ENCODE peak calls at places on chromosomes 7 and 10, in five cellular contexts. One of them, this sample, is unnamed.

GRCh38 chr7:6252748-6253147 is 19.7 kb downstream of the CYTH3 start:
- DNase-seq in AG04450: no peak
- DNase-seq in GM06990: no peak
- DNase-seq in BE2C: no peak
- DNase-seq in heart left ventricle: no peak
- DNase-seq in this sample: peak

GRCh38 chr10:101682172-101682825 is 12.7 kb downstream of the FBXW4 start:
- DNase-seq in AG04450: no peak
- DNase-seq in GM06990: no peak
- DNase-seq in BE2C: no peak
- DNase-seq in heart left ventricle: no peak
- DNase-seq in this sample: no peak

GRCh38 chr7:99525713-99526440 is 21.4 kb downstream of the ZKSCAN5 start:
- DNase-seq in AG04450: no peak
- DNase-seq in GM06990: no peak
- DNase-seq in BE2C: peak
- DNase-seq in heart left ventricle: no peak
- DNase-seq in this sample: no peak

GRCh38 chr10:109977382-109977806 is 30.4 kb upstream of the ADD3 start:
- DNase-seq in AG04450: no peak
- DNase-seq in GM06990: no peak
- DNase-seq in BE2C: peak
- DNase-seq in heart left ventricle: no peak
- DNase-seq in this sample: peak

GRCh38 chr7:151816562-151817314 is 60.2 kb downstream of the PRKAG2 start:
- DNase-seq in AG04450: no peak
- DNase-seq in GM06990: no peak
- DNase-seq in BE2C: no peak
- DNase-seq in heart left ventricle: no peak
- DNase-seq in this sample: no peak

GRCh38 chr10:115125505-115125904 is 32.3 kb downstream of the ATRNL1 start:
- DNase-seq in AG04450: no peak
- DNase-seq in GM06990: no peak
- DNase-seq in BE2C: no peak
- DNase-seq in heart left ventricle: no peak
- DNase-seq in this sample: no peak

GRCh38 chr10:103758294-103758681 is 97.1 kb downstream of the SH3PXD2A start:
- DNase-seq in AG04450: no peak
- DNase-seq in GM06990: no peak
- DNase-seq in BE2C: no peak
- DNase-seq in heart left ventricle: no peak
- DNase-seq in this sample: peak

GRCh38 chr10:103367379-103367781 is 396 bp upstream of the TAF5 start:
- DNase-seq in AG04450: no peak
- DNase-seq in GM06990: no peak
- DNase-seq in BE2C: no peak
- DNase-seq in heart left ventricle: no peak
- DNase-seq in this sample: peak

GRCh38 chr10:120318862-120319261 is 138.2 kb upstream of the PLPP4 start:
- DNase-seq in AG04450: no peak
- DNase-seq in GM06990: no peak
- DNase-seq in BE2C: peak
- DNase-seq in heart left ventricle: no peak
- DNase-seq in this sample: peak

GRCh38 chr7:30684351-30684750 is 2.1 kb upstream of the CRHR2 start:
- DNase-seq in AG04450: no peak
- DNase-seq in GM06990: no peak
- DNase-seq in BE2C: no peak
- DNase-seq in heart left ventricle: no peak
- DNase-seq in this sample: peak

GRCh38 chr7:30681262-30682130 is 760 bp downstream of the CRHR2 start:
- DNase-seq in AG04450: no peak
- DNase-seq in GM06990: no peak
- DNase-seq in BE2C: no peak
- DNase-seq in heart left ventricle: no peak
- DNase-seq in this sample: no peak

GRCh38 chr7:30683839-30684238 is 1.6 kb upstream of the CRHR2 start:
- DNase-seq in AG04450: no peak
- DNase-seq in GM06990: no peak
- DNase-seq in BE2C: no peak
- DNase-seq in heart left ventricle: no peak
- DNase-seq in this sample: no peak

GRCh38 chr7:30683306-30683705 is 1.1 kb upstream of the CRHR2 start:
- DNase-seq in AG04450: no peak
- DNase-seq in GM06990: no peak
- DNase-seq in BE2C: no peak
- DNase-seq in heart left ventricle: no peak
- DNase-seq in this sample: no peak

GRCh38 chr7:30682131-30683083 is at the start of gene CRHR2:
- DNase-seq in AG04450: no peak
- DNase-seq in GM06990: no peak
- DNase-seq in BE2C: peak
- DNase-seq in heart left ventricle: no peak
- DNase-seq in this sample: no peak
- H3K4me3 ChIP-seq in AG04450: peak
- H3K4me3 ChIP-seq in GM06990: no peak
- H3K4me3 ChIP-seq in BE2C: peak
- H3K4me3 ChIP-seq in heart left ventricle: peak
- H3K4me3 ChIP-seq in this sample: no peak

DNA sequence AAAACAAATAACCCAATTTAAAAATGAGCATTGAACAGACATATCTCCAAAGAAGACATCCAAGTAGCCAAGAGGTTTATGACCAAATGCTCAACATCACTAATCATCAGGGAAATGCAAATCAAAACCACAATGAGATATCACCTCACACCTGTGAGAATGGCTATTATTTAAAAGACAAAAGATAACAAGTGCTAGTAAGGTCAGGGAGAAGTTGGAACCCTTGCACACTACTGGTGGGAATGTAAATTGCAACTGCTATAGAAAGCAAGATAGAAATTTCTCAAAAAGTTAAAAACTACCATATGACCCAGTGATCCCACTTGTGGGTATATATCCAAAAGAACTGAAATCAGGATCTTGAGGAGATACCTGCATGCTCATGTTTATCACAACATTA is 49.5 kb downstream of the SGMS1 start:
- DNase-seq in AG04450: no peak
- DNase-seq in GM06990: no peak
- DNase-seq in BE2C: no peak
- DNase-seq in heart left ventricle: no peak
- DNase-seq in this sample: no peak
- TF ChIP-seq CTCF in AG04450: peak
- TF ChIP-seq CTCF in GM06990: no peak
- TF ChIP-seq CTCF in BE2C: peak
- TF ChIP-seq CTCF in heart left ventricle: no peak
- TF ChIP-seq CTCF in this sample: peak

GRCh38 chr10:76779163-76779820 is 858.3 kb downstream of the KCNMA1 start:
- DNase-seq in AG04450: no peak
- DNase-seq in GM06990: no peak
- DNase-seq in BE2C: no peak
- DNase-seq in heart left ventricle: no peak
- DNase-seq in this sample: peak

GRCh38 chr10:76784076-76784475 is 853.5 kb downstream of the KCNMA1 start:
- DNase-seq in AG04450: no peak
- DNase-seq in GM06990: no peak
- DNase-seq in BE2C: no peak
- DNase-seq in heart left ventricle: no peak
- DNase-seq in this sample: no peak

GRCh38 chr10:76774987-76775603 is 862.5 kb downstream of the KCNMA1 start:
- DNase-seq in AG04450: no peak
- DNase-seq in GM06990: no peak
- DNase-seq in BE2C: no peak
- DNase-seq in heart left ventricle: peak
- DNase-seq in this sample: no peak

GRCh38 chr10:76779821-76780281 is 857.8 kb downstream of the KCNMA1 start:
- DNase-seq in AG04450: no peak
- DNase-seq in GM06990: no peak
- DNase-seq in BE2C: no peak
- DNase-seq in heart left ventricle: no peak
- DNase-seq in this sample: no peak
- H3K4me3 ChIP-seq in AG04450: no peak
- H3K4me3 ChIP-seq in GM06990: no peak
- H3K4me3 ChIP-seq in BE2C: no peak
- H3K4me3 ChIP-seq in heart left ventricle: no peak
- H3K4me3 ChIP-seq in this sample: no peak

GRCh38 chr10:58712982-58713381 is 200.3 kb downstream of the BICC1 start:
- DNase-seq in AG04450: no peak
- DNase-seq in GM06990: no peak
- DNase-seq in BE2C: no peak
- DNase-seq in heart left ventricle: no peak
- DNase-seq in this sample: no peak
- TF ChIP-seq CTCF in AG04450: peak
- TF ChIP-seq CTCF in GM06990: no peak
- TF ChIP-seq CTCF in BE2C: peak
- TF ChIP-seq CTCF in heart left ventricle: peak
- TF ChIP-seq CTCF in this sample: peak

DNA sequence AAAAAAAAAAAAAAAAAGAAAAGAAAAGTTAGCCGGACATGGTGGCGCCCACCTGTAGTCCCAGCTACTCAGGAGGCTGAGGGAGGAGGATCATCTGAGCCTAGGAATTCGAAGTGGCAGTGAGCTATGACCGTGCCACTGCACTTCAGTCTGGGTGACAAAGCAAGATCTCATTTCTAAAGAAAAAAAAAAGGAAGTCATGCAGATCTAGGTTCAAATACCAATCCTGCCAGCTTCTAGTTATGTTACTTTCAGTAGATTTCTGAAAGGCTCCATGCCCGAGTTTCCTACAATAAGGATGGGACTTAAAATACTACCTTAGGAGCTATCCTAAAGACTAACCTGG is 4.5 kb downstream of the ZC3HAV1 start:
- DNase-seq in AG04450: no peak
- DNase-seq in GM06990: peak
- DNase-seq in BE2C: no peak
- DNase-seq in heart left ventricle: no peak
- DNase-seq in this sample: no peak
- H3K4me3 ChIP-seq in AG04450: no peak
- H3K4me3 ChIP-seq in GM06990: peak
- H3K4me3 ChIP-seq in BE2C: no peak
- H3K4me3 ChIP-seq in heart left ventricle: no peak
- H3K4me3 ChIP-seq in this sample: no peak

DNA sequence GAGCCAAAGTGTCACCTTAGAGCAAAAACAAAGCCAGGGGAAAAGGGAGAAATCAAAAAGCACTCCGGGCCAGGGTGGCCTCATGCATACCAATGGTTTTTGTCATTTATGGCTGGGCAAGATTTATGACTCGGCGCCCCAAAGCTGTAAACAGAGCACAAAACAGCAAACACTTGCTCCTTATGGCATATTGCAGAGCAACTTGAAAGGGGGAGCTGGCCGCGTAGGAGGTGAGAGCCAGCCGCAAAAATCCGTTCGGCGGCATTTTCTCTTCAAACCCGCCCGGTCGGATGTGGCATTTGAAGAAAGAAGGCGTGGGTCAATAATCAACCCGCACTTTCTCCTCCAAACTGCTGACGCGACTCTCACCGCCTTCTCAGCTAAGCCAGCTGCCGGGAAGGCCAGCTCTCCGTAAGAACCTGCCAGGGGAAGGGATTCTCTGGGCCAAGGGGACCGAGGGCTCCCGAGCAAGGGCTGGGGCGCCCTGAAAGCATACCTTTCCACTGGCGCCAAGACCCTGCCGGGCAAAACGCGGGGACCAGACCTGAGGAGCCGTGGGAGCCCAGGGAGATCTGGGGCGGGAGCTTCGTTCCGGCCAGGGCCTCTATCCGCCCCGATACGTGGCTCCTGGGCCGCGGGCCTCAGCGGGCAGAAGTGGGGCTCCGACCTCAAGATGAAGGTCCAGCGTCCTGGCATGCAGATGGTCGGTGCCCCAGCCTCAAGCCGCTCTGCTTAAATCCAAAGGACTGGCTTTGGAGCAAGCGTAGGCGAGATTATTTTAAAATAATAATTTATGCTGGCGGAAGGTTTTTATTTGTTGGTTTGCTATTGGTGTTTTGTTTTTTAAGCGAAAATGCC is 12.9 kb upstream of the HOXA2 start:
- DNase-seq in AG04450: peak
- DNase-seq in GM06990: no peak
- DNase-seq in BE2C: no peak
- DNase-seq in heart left ventricle: no peak
- DNase-seq in this sample: no peak
- TF ChIP-seq CTCF in AG04450: no peak
- TF ChIP-seq CTCF in GM06990: no peak
- TF ChIP-seq CTCF in BE2C: no peak
- TF ChIP-seq CTCF in heart left ventricle: no peak
- TF ChIP-seq CTCF in this sample: no peak

GRCh38 chr7:156618078-156618790 is 22.3 kb upstream of the RNF32 start:
- DNase-seq in AG04450: no peak
- DNase-seq in GM06990: no peak
- DNase-seq in BE2C: no peak
- DNase-seq in heart left ventricle: no peak
- DNase-seq in this sample: no peak

GRCh38 chr7:156617215-156617614 is 23.4 kb upstream of the RNF32 start:
- DNase-seq in AG04450: no peak
- DNase-seq in GM06990: no peak
- DNase-seq in BE2C: no peak
- DNase-seq in heart left ventricle: no peak
- DNase-seq in this sample: no peak

GRCh38 chr7:156618791-156619367 is 21.7 kb upstream of the RNF32 start:
- DNase-seq in AG04450: no peak
- DNase-seq in GM06990: no peak
- DNase-seq in BE2C: no peak
- DNase-seq in heart left ventricle: no peak
- DNase-seq in this sample: no peak

GRCh38 chr7:156614434-156615264 is 25.9 kb upstream of the RNF32 start:
- DNase-seq in AG04450: no peak
- DNase-seq in GM06990: no peak
- DNase-seq in BE2C: no peak
- DNase-seq in heart left ventricle: no peak
- DNase-seq in this sample: no peak

DNA sequence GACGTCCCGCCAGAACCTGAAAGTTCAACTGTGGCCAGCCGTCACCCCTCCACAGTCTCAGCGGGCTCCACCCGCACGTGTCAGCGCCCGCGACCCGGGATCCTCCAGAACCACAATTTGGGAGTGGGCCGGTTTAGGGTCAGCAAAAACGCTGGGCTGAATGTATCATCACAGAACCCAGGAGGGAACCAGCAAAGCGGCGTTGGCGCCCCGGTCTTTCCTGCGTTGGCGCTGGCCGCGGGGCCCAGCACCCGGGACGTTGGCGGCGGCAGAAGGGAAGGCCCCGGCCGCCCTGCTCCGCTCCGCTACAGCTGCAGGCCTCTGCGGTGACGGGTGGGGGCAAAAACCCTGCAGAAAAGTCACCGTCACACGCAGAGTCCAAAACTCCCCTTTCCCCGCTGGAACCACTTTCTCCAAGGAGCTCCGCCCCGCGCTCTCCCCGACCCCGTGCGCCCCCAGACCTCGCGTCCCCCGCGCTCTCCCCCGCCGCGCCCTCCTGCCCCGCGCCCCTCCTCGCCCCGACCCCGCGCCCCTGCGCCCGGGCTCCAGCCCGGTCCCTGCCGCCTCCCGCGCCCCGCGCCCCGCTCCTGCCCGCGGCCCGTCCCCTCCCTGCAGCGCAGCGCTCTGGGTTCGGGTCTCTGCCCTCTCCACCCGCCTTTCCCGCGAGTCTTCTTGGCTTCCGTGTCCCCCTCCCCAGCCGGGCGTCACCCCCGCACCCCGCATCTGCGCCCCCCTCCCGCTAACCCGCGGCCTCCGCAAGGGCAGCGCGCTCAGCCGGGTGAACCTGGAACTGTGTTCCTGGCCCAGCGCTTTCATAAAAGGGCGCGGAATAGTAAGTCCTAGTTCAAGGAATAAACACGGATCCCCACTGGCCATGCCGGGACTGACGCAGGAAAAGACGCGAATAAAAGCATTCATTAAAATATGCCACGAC is 24.0 kb upstream of the RNF32 start:
- DNase-seq in AG04450: no peak
- DNase-seq in GM06990: no peak
- DNase-seq in BE2C: no peak
- DNase-seq in heart left ventricle: no peak
- DNase-seq in this sample: no peak
- H3K4me3 ChIP-seq in AG04450: peak
- H3K4me3 ChIP-seq in GM06990: no peak
- H3K4me3 ChIP-seq in BE2C: no peak
- H3K4me3 ChIP-seq in heart left ventricle: peak
- H3K4me3 ChIP-seq in this sample: no peak